ENCODE peak calls at places on chromosomes 2 and 18, in four cellular contexts. Q, V, F and J are unnamed samples.

GRCh38 chr2:40096360-40096759 is 317.3 kb upstream of the THUMPD2 start:
- DNase-seq in Q (no peak), V (no peak), F (no peak), J (no peak)

GRCh38 chr2:47904903-47905453 is 1.3 kb downstream of the FBXO11 start:
- DNase-seq in Q (no peak), V (peak), F (peak), J (no peak)

GRCh38 chr2:108403494-108403893 is 25.7 kb downstream of the SULT1C4 start:
- DNase-seq in Q (no peak), V (no peak), F (no peak), J (peak)

GRCh38 chr2:64799592-64800252 is 146.0 kb upstream of the SERTAD2 start:
- DNase-seq in Q (no peak), V (no peak), F (no peak), J (no peak)

GRCh38 chr2:117771969-117772630 is 42.4 kb upstream of the DDX18 start:
- DNase-seq in Q (peak), V (no peak), F (no peak), J (no peak)

GRCh38 chr2:161243873-161244272 is 64.4 kb upstream of the PSMD14 start:
- DNase-seq in Q (no peak), V (no peak), F (no peak), J (no peak)

GRCh38 chr2:172358784-172359556 is 68.4 kb upstream of the ITGA6 start:
- DNase-seq in Q (no peak), V (no peak), F (no peak), J (no peak)

GRCh38 chr2:151306621-151307020 is 17.2 kb upstream of the NMI start:
- DNase-seq in Q (no peak), V (no peak), F (no peak), J (peak)

GRCh38 chr2:135663148-135663700 is 78.4 kb upstream of the UBXN4 start:
- DNase-seq in Q (no peak), V (no peak), F (no peak), J (no peak)

GRCh38 chr2:52112141-52112540 is 1080.2 kb upstream of the NRXN1 start:
- DNase-seq in Q (no peak), V (no peak), F (no peak), J (no peak)

GRCh38 chr2:36389081-36389480 is 33.5 kb downstream of the CRIM1 start:
- DNase-seq in Q (no peak), V (no peak), F (no peak), J (no peak)

GRCh38 chr18:9708057-9708881 is at the start of gene RAB31:
- DNase-seq in Q (peak), V (no peak), F (peak), J (peak)

GRCh38 chr18:34976534-34976898 is 64.7 kb upstream of the MAPRE2 start:
- DNase-seq in Q (no peak), V (no peak), F (no peak), J (no peak)